ENCODE peak calls at places on chromosomes 11 and 22, in ten cellular contexts. One of them, this sample, is unnamed.

GRCh38 chr11:34926101-34926830 is 9.8 kb downstream of the PDHX start:
- DNase-seq in fibroblast of pulmonary artery: peak; percentile 76
- DNase-seq in upper lobe of right lung: no peak
- DNase-seq in DND-41: no peak
- DNase-seq in cardiac muscle cell: peak; percentile 54
- DNase-seq in IMR-90: peak; percentile 62
- DNase-seq in CD8-positive, alpha-beta T cell: no peak
- DNase-seq in HFF-Myc: peak; percentile 37
- DNase-seq in ovary: no peak
- DNase-seq in brain microvascular endothelial cell: peak; percentile 24
- DNase-seq in this sample: peak; percentile 55

GRCh38 chr11:102268985-102269470 is 48.3 kb upstream of the BIRC3 start:
- DNase-seq in upper lobe of right lung: no peak
- DNase-seq in fibroblast of pulmonary artery: no peak
- DNase-seq in cardiac muscle cell: no peak
- DNase-seq in brain microvascular endothelial cell: no peak
- DNase-seq in ovary: no peak
- DNase-seq in CD8-positive, alpha-beta T cell: no peak
- DNase-seq in HFF-Myc: no peak
- DNase-seq in DND-41: no peak
- DNase-seq in IMR-90: no peak
- DNase-seq in this sample: no peak

GRCh38 chr11:35723493-35724284 is 61.1 kb downstream of the TRIM44 start:
- DNase-seq in HFF-Myc: no peak
- DNase-seq in cardiac muscle cell: no peak
- DNase-seq in DND-41: no peak
- DNase-seq in upper lobe of right lung: no peak
- DNase-seq in CD8-positive, alpha-beta T cell: no peak
- DNase-seq in ovary: no peak
- DNase-seq in fibroblast of pulmonary artery: peak; percentile 21
- DNase-seq in IMR-90: peak; percentile 27
- DNase-seq in brain microvascular endothelial cell: no peak
- DNase-seq in this sample: peak; percentile 66

GRCh38 chr11:19493446-19493845 is 219.2 kb upstream of the NAV2 start:
- DNase-seq in HFF-Myc: no peak
- DNase-seq in fibroblast of pulmonary artery: no peak
- DNase-seq in ovary: no peak
- DNase-seq in IMR-90: no peak
- DNase-seq in cardiac muscle cell: no peak
- DNase-seq in DND-41: peak; percentile 13
- DNase-seq in brain microvascular endothelial cell: no peak
- DNase-seq in upper lobe of right lung: no peak
- DNase-seq in CD8-positive, alpha-beta T cell: no peak
- DNase-seq in this sample: no peak

GRCh38 chr11:121024989-121025388 is 1.1 kb downstream of the TBCEL start:
- DNase-seq in HFF-Myc: no peak
- DNase-seq in ovary: no peak
- DNase-seq in CD8-positive, alpha-beta T cell: no peak
- DNase-seq in fibroblast of pulmonary artery: peak; percentile 25
- DNase-seq in brain microvascular endothelial cell: no peak
- DNase-seq in cardiac muscle cell: peak; percentile 90
- DNase-seq in upper lobe of right lung: no peak
- DNase-seq in DND-41: no peak
- DNase-seq in IMR-90: peak; percentile 9
- DNase-seq in this sample: peak; percentile 65

GRCh38 chr11:405323-405975 is 9.3 kb downstream of the SIGIRR start:
- DNase-seq in upper lobe of right lung: no peak
- DNase-seq in HFF-Myc: no peak
- DNase-seq in cardiac muscle cell: no peak
- DNase-seq in ovary: peak; percentile 46
- DNase-seq in fibroblast of pulmonary artery: peak; percentile 26
- DNase-seq in CD8-positive, alpha-beta T cell: no peak
- DNase-seq in IMR-90: no peak
- DNase-seq in brain microvascular endothelial cell: no peak
- DNase-seq in DND-41: no peak
- DNase-seq in this sample: no peak

GRCh38 chr22:40001104-40001503 is 6.3 kb downstream of the FAM83F start:
- DNase-seq in HFF-Myc: no peak
- DNase-seq in fibroblast of pulmonary artery: no peak
- DNase-seq in DND-41: no peak
- DNase-seq in upper lobe of right lung: no peak
- DNase-seq in brain microvascular endothelial cell: no peak
- DNase-seq in CD8-positive, alpha-beta T cell: no peak
- DNase-seq in IMR-90: no peak
- DNase-seq in ovary: no peak
- DNase-seq in cardiac muscle cell: no peak
- DNase-seq in this sample: no peak

GRCh38 chr11:21180194-21180593 is 510.8 kb downstream of the NELL1 start:
- DNase-seq in ovary: no peak
- DNase-seq in IMR-90: no peak
- DNase-seq in DND-41: no peak
- DNase-seq in HFF-Myc: no peak
- DNase-seq in fibroblast of pulmonary artery: no peak
- DNase-seq in CD8-positive, alpha-beta T cell: no peak
- DNase-seq in cardiac muscle cell: no peak
- DNase-seq in upper lobe of right lung: no peak
- DNase-seq in brain microvascular endothelial cell: no peak
- DNase-seq in this sample: no peak

GRCh38 chr11:68009391-68010000 is 631 bp upstream of the ALDH3B1 start:
- DNase-seq in upper lobe of right lung: peak; percentile 48
- DNase-seq in IMR-90: peak; percentile 53
- DNase-seq in ovary: no peak
- DNase-seq in DND-41: no peak
- DNase-seq in fibroblast of pulmonary artery: peak; percentile 51
- DNase-seq in brain microvascular endothelial cell: peak; percentile 43
- DNase-seq in cardiac muscle cell: no peak
- DNase-seq in HFF-Myc: no peak
- DNase-seq in CD8-positive, alpha-beta T cell: no peak
- DNase-seq in this sample: no peak
- TF ChIP-seq CTCF in upper lobe of right lung: peak; percentile 10
- TF ChIP-seq CTCF in IMR-90: peak; percentile 42
- TF ChIP-seq CTCF in ovary: peak; percentile 15
- TF ChIP-seq CTCF in DND-41: peak; percentile 34
- TF ChIP-seq CTCF in fibroblast of pulmonary artery: peak; percentile 31
- TF ChIP-seq CTCF in brain microvascular endothelial cell: peak; percentile 44
- TF ChIP-seq CTCF in cardiac muscle cell: peak; percentile 26
- TF ChIP-seq CTCF in HFF-Myc: peak; percentile 22
- TF ChIP-seq CTCF in CD8-positive, alpha-beta T cell: no peak
- TF ChIP-seq CTCF in this sample: no peak

GRCh38 chr11:32437406-32438345 is 2.3 kb upstream of the WT1 start:
- DNase-seq in CD8-positive, alpha-beta T cell: no peak
- DNase-seq in fibroblast of pulmonary artery: no peak
- DNase-seq in brain microvascular endothelial cell: no peak
- DNase-seq in DND-41: no peak
- DNase-seq in upper lobe of right lung: no peak
- DNase-seq in ovary: peak; percentile 68
- DNase-seq in cardiac muscle cell: peak; percentile 54
- DNase-seq in IMR-90: no peak
- DNase-seq in HFF-Myc: no peak
- DNase-seq in this sample: no peak

GRCh38 chr11:32439488-32440210 is 4.3 kb upstream of the WT1 start:
- DNase-seq in cardiac muscle cell: no peak
- DNase-seq in IMR-90: no peak
- DNase-seq in upper lobe of right lung: no peak
- DNase-seq in CD8-positive, alpha-beta T cell: no peak
- DNase-seq in DND-41: no peak
- DNase-seq in fibroblast of pulmonary artery: no peak
- DNase-seq in HFF-Myc: no peak
- DNase-seq in brain microvascular endothelial cell: no peak
- DNase-seq in ovary: peak; percentile 38
- DNase-seq in this sample: no peak

GRCh38 chr11:32438883-32439487 is 3.6 kb upstream of the WT1 start:
- DNase-seq in HFF-Myc: no peak
- DNase-seq in brain microvascular endothelial cell: no peak
- DNase-seq in CD8-positive, alpha-beta T cell: no peak
- DNase-seq in DND-41: no peak
- DNase-seq in upper lobe of right lung: no peak
- DNase-seq in IMR-90: no peak
- DNase-seq in cardiac muscle cell: peak; percentile 69
- DNase-seq in fibroblast of pulmonary artery: peak; percentile 63
- DNase-seq in ovary: peak; percentile 59
- DNase-seq in this sample: no peak

GRCh38 chr11:32436751-32437405 is 1.5 kb upstream of the WT1 start:
- DNase-seq in DND-41: no peak
- DNase-seq in cardiac muscle cell: no peak
- DNase-seq in brain microvascular endothelial cell: no peak
- DNase-seq in fibroblast of pulmonary artery: no peak
- DNase-seq in ovary: peak; percentile 47
- DNase-seq in HFF-Myc: no peak
- DNase-seq in CD8-positive, alpha-beta T cell: no peak
- DNase-seq in IMR-90: no peak
- DNase-seq in upper lobe of right lung: no peak
- DNase-seq in this sample: no peak

DNA sequence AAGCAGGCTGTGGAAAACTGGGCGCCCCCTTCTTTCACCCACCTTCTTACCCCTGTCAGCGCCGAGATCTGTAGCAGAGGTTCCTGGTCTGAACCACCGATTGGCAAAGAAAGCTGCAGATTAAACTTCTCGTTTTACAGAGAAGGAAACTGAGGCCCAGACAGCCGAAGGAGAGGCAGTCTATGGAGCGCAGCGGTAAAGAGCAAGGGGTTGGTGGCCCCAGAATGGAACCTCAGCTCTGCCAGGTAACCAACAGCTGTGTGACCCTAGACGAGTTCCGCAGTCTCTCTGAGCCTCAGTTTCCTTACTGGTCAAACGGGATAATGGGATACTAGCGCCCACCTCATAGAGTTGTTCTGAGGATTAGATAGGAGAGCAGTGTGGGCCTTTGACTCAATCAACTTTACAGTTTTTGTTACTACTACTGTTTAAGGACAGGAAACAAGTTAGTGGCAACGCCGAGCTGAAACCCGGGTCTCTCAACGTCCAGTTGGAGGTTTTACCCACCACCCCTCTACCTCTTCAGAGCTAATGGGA is 3.1 kb upstream of the WT1 start:
- DNase-seq in IMR-90: no peak
- DNase-seq in CD8-positive, alpha-beta T cell: no peak
- DNase-seq in DND-41: no peak
- DNase-seq in HFF-Myc: no peak
- DNase-seq in ovary: no peak
- DNase-seq in upper lobe of right lung: no peak
- DNase-seq in cardiac muscle cell: no peak
- DNase-seq in fibroblast of pulmonary artery: no peak
- DNase-seq in brain microvascular endothelial cell: no peak
- DNase-seq in this sample: no peak
- H3K4me3 ChIP-seq in IMR-90: no peak overlapping the region
- H3K4me3 ChIP-seq in CD8-positive, alpha-beta T cell: no peak overlapping the region
- H3K4me3 ChIP-seq in DND-41: no peak overlapping the region
- H3K4me3 ChIP-seq in HFF-Myc: no peak overlapping the region
- H3K4me3 ChIP-seq in ovary: peak overlapping the region; percentile 87
- H3K4me3 ChIP-seq in upper lobe of right lung: no peak overlapping the region
- H3K4me3 ChIP-seq in cardiac muscle cell: peak overlapping the region; percentile 12
- H3K4me3 ChIP-seq in fibroblast of pulmonary artery: peak overlapping the region; percentile 72
- H3K4me3 ChIP-seq in brain microvascular endothelial cell: no peak overlapping the region
- H3K4me3 ChIP-seq in this sample: no peak overlapping the region

GRCh38 chr11:12100429-12100828 is 10.0 kb upstream of the MICAL2 start:
- DNase-seq in brain microvascular endothelial cell: no peak
- DNase-seq in CD8-positive, alpha-beta T cell: no peak
- DNase-seq in fibroblast of pulmonary artery: no peak
- DNase-seq in upper lobe of right lung: no peak
- DNase-seq in ovary: no peak
- DNase-seq in HFF-Myc: no peak
- DNase-seq in DND-41: no peak
- DNase-seq in cardiac muscle cell: no peak
- DNase-seq in IMR-90: no peak
- DNase-seq in this sample: no peak

GRCh38 chr11:12100886-12101285 is 9.5 kb upstream of the MICAL2 start:
- DNase-seq in cardiac muscle cell: no peak
- DNase-seq in brain microvascular endothelial cell: no peak
- DNase-seq in IMR-90: no peak
- DNase-seq in HFF-Myc: no peak
- DNase-seq in ovary: no peak
- DNase-seq in fibroblast of pulmonary artery: no peak
- DNase-seq in DND-41: no peak
- DNase-seq in CD8-positive, alpha-beta T cell: no peak
- DNase-seq in upper lobe of right lung: peak; percentile 82
- DNase-seq in this sample: no peak

GRCh38 chr11:12101318-12101717 is 9.1 kb upstream of the MICAL2 start:
- DNase-seq in cardiac muscle cell: no peak
- DNase-seq in HFF-Myc: no peak
- DNase-seq in ovary: no peak
- DNase-seq in DND-41: no peak
- DNase-seq in brain microvascular endothelial cell: no peak
- DNase-seq in fibroblast of pulmonary artery: no peak
- DNase-seq in CD8-positive, alpha-beta T cell: no peak
- DNase-seq in IMR-90: no peak
- DNase-seq in upper lobe of right lung: no peak
- DNase-seq in this sample: no peak

GRCh38 chr11:12098601-12099000 is 11.8 kb upstream of the MICAL2 start:
- DNase-seq in upper lobe of right lung: no peak
- DNase-seq in fibroblast of pulmonary artery: no peak
- DNase-seq in DND-41: no peak
- DNase-seq in brain microvascular endothelial cell: no peak
- DNase-seq in ovary: no peak
- DNase-seq in CD8-positive, alpha-beta T cell: no peak
- DNase-seq in IMR-90: no peak
- DNase-seq in cardiac muscle cell: no peak
- DNase-seq in HFF-Myc: no peak
- DNase-seq in this sample: no peak

DNA sequence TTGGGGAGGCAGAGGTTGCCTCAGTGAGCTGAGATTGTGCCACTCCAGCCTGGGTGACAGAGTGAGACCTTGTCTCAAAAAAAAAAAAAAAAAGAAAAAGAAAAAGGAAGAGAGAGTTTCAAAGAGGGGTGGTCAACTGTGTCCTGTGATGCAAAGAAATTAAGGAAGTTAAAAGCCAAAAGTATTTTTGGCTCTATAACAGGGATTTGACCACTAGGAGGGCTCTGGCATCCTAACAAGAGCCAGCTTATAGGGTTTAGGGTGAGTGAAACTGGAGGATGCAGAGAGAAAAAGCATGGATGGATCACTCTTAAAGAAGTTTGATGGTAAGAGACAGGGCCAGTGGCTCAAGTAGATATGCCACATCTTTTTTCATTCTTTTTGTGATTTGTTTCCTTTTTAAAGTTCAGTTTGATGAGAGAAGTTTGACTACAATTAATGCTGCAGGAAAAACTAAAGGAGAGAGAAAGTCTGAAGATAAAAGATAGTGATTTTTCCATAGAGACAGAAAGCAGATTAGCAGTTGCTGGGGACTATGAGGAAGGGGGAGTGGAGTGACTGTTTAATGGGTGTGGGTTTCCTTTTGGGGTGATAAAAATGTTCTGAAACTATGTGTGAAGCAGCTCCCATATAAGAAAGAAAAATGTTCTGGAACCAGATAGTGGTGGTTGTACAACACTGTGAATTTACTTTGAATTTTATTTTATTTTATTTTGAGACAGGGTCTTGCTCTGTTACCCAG is 11.1 kb upstream of the MICAL2 start:
- DNase-seq in fibroblast of pulmonary artery: no peak
- DNase-seq in CD8-positive, alpha-beta T cell: no peak
- DNase-seq in ovary: no peak
- DNase-seq in cardiac muscle cell: no peak
- DNase-seq in brain microvascular endothelial cell: no peak
- DNase-seq in HFF-Myc: no peak
- DNase-seq in IMR-90: no peak
- DNase-seq in DND-41: no peak
- DNase-seq in upper lobe of right lung: no peak
- DNase-seq in this sample: no peak
- TF ChIP-seq CTCF in fibroblast of pulmonary artery: peak; percentile 24
- TF ChIP-seq CTCF in CD8-positive, alpha-beta T cell: no peak
- TF ChIP-seq CTCF in ovary: no peak
- TF ChIP-seq CTCF in cardiac muscle cell: peak; percentile 22
- TF ChIP-seq CTCF in brain microvascular endothelial cell: peak; percentile 38
- TF ChIP-seq CTCF in HFF-Myc: peak; percentile 12
- TF ChIP-seq CTCF in IMR-90: peak; percentile 16
- TF ChIP-seq CTCF in DND-41: no peak
- TF ChIP-seq CTCF in upper lobe of right lung: no peak
- TF ChIP-seq CTCF in this sample: no peak

DNA sequence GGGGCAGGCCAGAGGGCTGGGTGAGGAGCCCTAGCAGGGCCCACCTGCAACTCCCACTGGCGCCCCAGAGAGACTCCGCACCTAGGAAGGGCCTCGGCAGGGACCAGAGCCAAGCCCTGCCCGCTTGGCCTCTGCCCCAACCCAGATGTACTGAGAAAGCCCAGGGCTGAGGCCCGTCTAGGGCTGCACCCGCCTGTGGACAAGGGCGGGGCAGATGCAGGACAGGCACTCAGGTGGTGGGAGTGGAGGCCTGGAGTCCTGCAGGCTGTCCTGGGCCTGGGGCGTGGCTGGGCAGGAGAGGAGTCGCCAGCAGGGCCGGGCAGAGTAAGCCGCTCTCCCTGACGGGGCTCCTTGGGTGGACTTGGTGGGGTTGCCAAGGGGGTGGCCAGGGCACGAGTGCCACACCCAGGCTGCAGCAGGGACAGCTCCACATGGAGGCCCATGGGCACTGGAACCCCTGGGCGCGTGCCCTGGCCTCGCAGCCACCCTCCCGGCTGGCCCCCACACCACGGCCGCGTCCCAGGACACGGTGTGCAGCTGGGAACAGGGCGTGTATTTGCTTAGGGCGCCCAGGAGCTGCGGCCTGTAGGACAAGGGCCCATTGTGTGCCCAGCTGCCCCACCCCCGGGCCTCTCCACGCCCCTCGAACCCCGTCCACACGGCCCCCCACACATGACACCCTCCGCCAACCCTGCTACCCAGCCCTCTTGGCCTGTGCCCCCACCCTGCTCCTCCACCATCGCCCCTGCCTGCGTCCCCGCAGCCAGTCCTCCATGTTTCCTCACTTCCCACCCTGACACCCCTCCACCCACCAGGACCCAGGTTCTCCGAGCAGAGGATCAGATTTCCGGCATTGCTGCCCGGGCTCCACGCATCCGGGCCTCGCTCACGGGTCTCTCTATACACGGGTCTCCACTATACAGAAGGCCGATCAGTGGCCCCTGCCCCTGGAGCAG is 11.3 kb upstream of the PIM3 start:
- DNase-seq in fibroblast of pulmonary artery: no peak
- DNase-seq in DND-41: no peak
- DNase-seq in brain microvascular endothelial cell: no peak
- DNase-seq in HFF-Myc: no peak
- DNase-seq in IMR-90: no peak
- DNase-seq in CD8-positive, alpha-beta T cell: no peak
- DNase-seq in ovary: no peak
- DNase-seq in upper lobe of right lung: peak; percentile 96
- DNase-seq in cardiac muscle cell: no peak
- DNase-seq in this sample: no peak
- H3K4me3 ChIP-seq in fibroblast of pulmonary artery: no peak overlapping the region
- H3K4me3 ChIP-seq in DND-41: no peak overlapping the region
- H3K4me3 ChIP-seq in brain microvascular endothelial cell: no peak overlapping the region
- H3K4me3 ChIP-seq in HFF-Myc: no peak overlapping the region
- H3K4me3 ChIP-seq in IMR-90: no peak overlapping the region
- H3K4me3 ChIP-seq in CD8-positive, alpha-beta T cell: no peak overlapping the region
- H3K4me3 ChIP-seq in ovary: no peak overlapping the region
- H3K4me3 ChIP-seq in upper lobe of right lung: peak overlapping the region; percentile 49
- H3K4me3 ChIP-seq in cardiac muscle cell: no peak overlapping the region
- H3K4me3 ChIP-seq in this sample: peak overlapping the region; percentile 35

This sample was measured in bronchial epithelial cell.